ENCODE peak calls at places on chromosomes 7 and 10, in eight cellular contexts. B is Peyer's patch, F is adrenal gland, A is hepatocyte, M is IMR-90, J is ovary, V is uterus, G is stomach. W is an unnamed sample. For H3K36me3 and H3K9me3, the result is how much of the 10 kb centered on the place peaks cover.

GRCh38 chr7:9250876-9251275 is 817.5 kb downstream of the NXPH1 start:
- DNase-seq in B (no peak), F (no peak), A (no peak), M (no peak), J (no peak), V (no peak), G (no peak), W (no peak)

GRCh38 chr7:19610194-19610943 is 98.5 kb downstream of the POLR1F start:
- DNase-seq in B (no peak), F (no peak), A (no peak), M (no peak), J (no peak), V (no peak), G (no peak), W (no peak)

GRCh38 chr10:120453886-120454285 is 3.1 kb upstream of the PLPP4 start:
- DNase-seq in B (no peak), F (no peak), A (no peak), M (no peak), J (no peak), V (no peak), G (no peak), W (no peak)

GRCh38 chr7:24828871-24829661 is 71.8 kb upstream of the GSDME start:
- DNase-seq in B (no peak), F (no peak), A (peak), M (no peak), J (no peak), V (no peak), G (no peak), W (no peak)

GRCh38 chr10:31774291-31774900 is 154.2 kb downstream of the ARHGAP12 start:
- DNase-seq in B (no peak), F (no peak), A (peak), M (peak), J (no peak), V (no peak), G (no peak), W (no peak)

GRCh38 chr7:122764902-122765301 is 62.2 kb upstream of the RNF148 start:
- DNase-seq in B (no peak), F (no peak), A (no peak), M (no peak), J (no peak), V (no peak), G (no peak), W (no peak)

GRCh38 chr7:8185907-8186306 is 76.1 kb downstream of the ICA1 start:
- DNase-seq in B (no peak), F (no peak), A (no peak), M (no peak), J (no peak), V (no peak), G (no peak), W (no peak)

GRCh38 chr7:1845536-1846311 is 175.6 kb downstream of the ELFN1 start:
- DNase-seq in B (no peak), F (no peak), A (no peak), M (no peak), J (no peak), V (no peak), G (no peak), W (peak)

GRCh38 chr7:28180031-28180363 is 598 bp downstream of the JAZF1 start:
- DNase-seq in B (no peak), F (no peak), A (no peak), M (no peak), J (no peak), V (no peak), G (no peak), W (no peak)

GRCh38 chr7:157612664-157613561 is 276.1 kb downstream of the DNAJB6 start:
- DNase-seq in B (peak), F (peak), A (peak), M (no peak), J (peak), V (no peak), G (peak), W (peak)
- H3K36me3 ChIP-seq in B (under half), F (under half), A (under half), M (under half), J (under half), V (under half), G (under half), W (under half)

DNA sequence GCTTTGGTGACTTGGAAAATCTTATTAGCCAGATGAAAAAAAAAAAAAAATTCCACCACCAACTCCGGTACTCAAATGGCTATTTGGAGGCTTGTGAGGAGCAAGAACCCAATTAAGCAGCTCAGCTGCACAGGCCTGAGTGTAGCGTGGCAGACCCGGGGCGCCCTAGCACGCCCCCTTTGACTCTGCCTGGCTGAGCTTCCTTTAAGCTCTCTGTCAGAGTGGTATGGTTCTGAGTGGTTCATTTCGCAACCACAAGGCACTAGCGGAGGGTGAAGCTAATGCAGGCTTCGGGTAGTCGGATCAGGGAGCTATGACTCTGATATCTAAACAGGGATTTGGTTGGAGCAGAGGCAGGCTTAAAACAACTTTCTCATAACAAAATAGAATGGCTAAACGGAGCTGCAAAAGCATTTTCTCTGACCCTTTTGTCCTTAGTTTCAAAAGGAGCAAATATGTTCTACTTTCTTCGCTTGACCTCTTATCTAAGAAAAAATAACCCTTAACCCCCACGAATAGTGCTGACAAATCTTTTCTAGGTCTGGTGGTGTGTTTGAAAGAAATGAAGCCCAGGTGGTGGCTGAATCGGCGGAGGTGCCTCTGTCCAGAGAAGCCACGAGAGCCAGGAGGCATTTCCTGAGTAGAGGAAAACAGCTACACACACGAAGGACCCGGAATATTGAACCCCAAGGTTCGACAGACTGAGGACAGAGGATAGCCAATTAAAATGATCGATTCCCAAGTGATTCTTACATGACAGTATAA is 285.4 kb upstream of the GLI3 start:
- DNase-seq in B (no peak), F (no peak), A (peak), M (no peak), J (no peak), V (no peak), G (no peak), W (no peak)
- H3K9me3 ChIP-seq in B (under half), F (under half), A (under half), M (under half), J (under half), V (under half), G (under half), W (under half)

DNA sequence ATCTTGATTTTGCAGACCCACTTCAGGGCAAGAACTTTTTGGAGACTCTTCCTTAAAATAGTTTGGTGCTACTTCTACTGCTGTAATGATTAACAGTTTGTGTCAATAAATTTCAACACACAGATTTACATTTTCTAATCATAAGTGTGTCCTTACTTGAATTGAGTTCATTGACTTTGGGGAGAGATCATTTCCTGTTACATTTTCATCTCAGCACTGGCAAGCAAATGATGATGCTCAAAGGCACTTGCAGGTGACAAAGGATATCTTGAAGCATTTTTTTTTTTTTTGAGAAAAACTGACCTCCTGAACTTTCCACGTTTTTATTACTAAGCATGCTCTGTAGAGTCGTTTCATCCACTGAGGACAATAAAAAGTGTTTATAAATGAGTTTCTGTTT is 52.7 kb downstream of the GPR85 start:
- DNase-seq in B (no peak), F (no peak), A (no peak), M (no peak), J (no peak), V (no peak), G (no peak), W (no peak)
- H3K27ac ChIP-seq in B (no peak), F (no peak), A (no peak), M (no peak), J (no peak), V (no peak), G (no peak), W (no peak)

DNA sequence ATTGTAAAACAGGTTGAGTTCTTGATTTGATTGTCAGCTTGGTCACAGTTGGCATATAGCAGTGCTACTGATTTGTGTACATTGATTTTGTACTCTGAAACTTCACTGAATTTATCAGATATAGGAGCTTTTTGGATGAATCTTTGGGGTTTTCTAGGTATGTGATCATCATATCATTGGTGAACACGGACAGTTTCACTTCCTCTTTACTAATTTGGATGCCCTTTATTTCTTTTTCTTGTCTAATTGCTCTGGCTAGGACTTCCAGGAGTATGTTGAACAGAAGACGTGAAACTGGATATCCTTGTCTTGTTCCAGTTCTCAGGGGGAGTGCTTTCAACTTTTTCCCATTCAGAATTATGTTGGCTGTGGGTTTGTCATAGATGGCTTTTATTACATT is 86.9 kb downstream of the EXOC4 start:
- DNase-seq in B (no peak), F (no peak), A (no peak), M (no peak), J (no peak), V (no peak), G (no peak), W (no peak)
- H3K36me3 ChIP-seq in B (under half), F (under half), A (under half), M (under half), J (under half), V (under half), G (under half), W (under half)

DNA sequence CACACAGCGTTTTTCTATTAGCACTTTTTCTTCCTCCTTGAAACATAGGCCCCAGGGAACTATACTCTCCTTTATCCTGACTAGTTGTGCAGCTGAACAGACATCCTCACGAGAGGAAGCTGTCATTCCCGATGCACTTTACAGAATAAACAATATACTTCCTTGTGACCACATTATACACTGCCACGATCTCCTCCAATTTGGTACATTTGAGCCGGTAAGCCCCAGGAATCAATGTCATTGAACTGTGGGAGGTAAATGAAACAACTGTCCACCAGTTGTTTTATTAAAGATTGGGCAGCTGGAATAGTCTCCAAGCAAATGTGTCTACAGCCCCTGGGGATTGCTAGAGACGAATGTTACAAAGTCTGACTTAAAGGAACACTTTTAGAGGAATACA is 361.3 kb downstream of the NEBL start:
- DNase-seq in B (no peak), F (no peak), A (no peak), M (no peak), J (no peak), V (no peak), G (no peak), W (no peak)
- H3K9me3 ChIP-seq in B (under half), F (under half), A (under half), M (under half), J (under half), V (under half), G (under half), W (under half)

W was measured in tibial artery.